ENCODE peak calls at places on chromosomes 1 and 21, in five cellular contexts. One of them, this sample, is unnamed.

GRCh38 chr21:38159355-38159754 is 97.4 kb upstream of the KCNJ15 start:
- DNase-seq in PC-3: peak; percentile 77
- DNase-seq in Panc1: peak; percentile 33
- DNase-seq in tibial artery: peak; percentile 70
- DNase-seq in ascending aorta: no peak
- DNase-seq in this sample: peak; percentile 23

GRCh38 chr1:226370144-226370923 is 37.6 kb downstream of the PARP1 start:
- DNase-seq in PC-3: no peak
- DNase-seq in ascending aorta: no peak
- DNase-seq in Panc1: no peak
- DNase-seq in tibial artery: peak; percentile 15
- DNase-seq in this sample: no peak

GRCh38 chr1:245263701-245264100 is 108.9 kb downstream of the KIF26B start:
- DNase-seq in ascending aorta: no peak
- DNase-seq in tibial artery: no peak
- DNase-seq in Panc1: no peak
- DNase-seq in PC-3: no peak
- DNase-seq in this sample: no peak

GRCh38 chr1:8903410-8903809 is 24.9 kb upstream of the ENO1 start:
- DNase-seq in PC-3: peak; percentile 37
- DNase-seq in Panc1: no peak
- DNase-seq in ascending aorta: no peak
- DNase-seq in tibial artery: no peak
- DNase-seq in this sample: no peak

GRCh38 chr1:226497276-226497833 is 51.2 kb upstream of the STUM start:
- DNase-seq in ascending aorta: no peak
- DNase-seq in PC-3: peak; percentile 25
- DNase-seq in tibial artery: no peak
- DNase-seq in Panc1: no peak
- DNase-seq in this sample: no peak

GRCh38 chr1:93625582-93626327 is 55.9 kb downstream of the BCAR3 start:
- DNase-seq in tibial artery: no peak
- DNase-seq in Panc1: no peak
- DNase-seq in PC-3: peak; percentile 60
- DNase-seq in ascending aorta: no peak
- DNase-seq in this sample: no peak

GRCh38 chr1:10965621-10966226 is 46.7 kb upstream of the TARDBP start:
- DNase-seq in PC-3: no peak
- DNase-seq in Panc1: no peak
- DNase-seq in tibial artery: no peak
- DNase-seq in ascending aorta: no peak
- DNase-seq in this sample: no peak

GRCh38 chr1:204151562-204152309 is at the start of gene ETNK2:
- DNase-seq in Panc1: no peak
- DNase-seq in tibial artery: peak; percentile 89
- DNase-seq in ascending aorta: peak; percentile 35
- DNase-seq in PC-3: peak; percentile 72
- DNase-seq in this sample: peak; percentile 63

GRCh38 chr1:186473047-186473446 is 12.1 kb upstream of the PDC start:
- DNase-seq in tibial artery: no peak
- DNase-seq in ascending aorta: no peak
- DNase-seq in PC-3: no peak
- DNase-seq in Panc1: no peak
- DNase-seq in this sample: no peak

GRCh38 chr1:23286401-23286800 is 57.7 kb downstream of the HNRNPR start:
- DNase-seq in ascending aorta: no peak
- DNase-seq in Panc1: no peak
- DNase-seq in PC-3: no peak
- DNase-seq in tibial artery: no peak
- DNase-seq in this sample: no peak

GRCh38 chr21:27564684-27565280 is 597.9 kb upstream of the ADAMTS5 start:
- DNase-seq in ascending aorta: no peak
- DNase-seq in tibial artery: no peak
- DNase-seq in PC-3: peak; percentile 52
- DNase-seq in Panc1: no peak
- DNase-seq in this sample: no peak

GRCh38 chr1:176897350-176898236 is 266.9 kb downstream of the ASTN1 start:
- DNase-seq in Panc1: no peak
- DNase-seq in tibial artery: no peak
- DNase-seq in PC-3: peak; percentile 72
- DNase-seq in ascending aorta: no peak
- DNase-seq in this sample: no peak

GRCh38 chr1:52321051-52321450 is 45.0 kb downstream of the CC2D1B start:
- DNase-seq in PC-3: no peak
- DNase-seq in tibial artery: no peak
- DNase-seq in ascending aorta: no peak
- DNase-seq in Panc1: no peak
- DNase-seq in this sample: no peak

GRCh38 chr1:32414186-32414886 is 20.1 kb upstream of the BSDC1 start:
- DNase-seq in ascending aorta: no peak
- DNase-seq in tibial artery: no peak
- DNase-seq in PC-3: no peak
- DNase-seq in Panc1: no peak
- DNase-seq in this sample: no peak

GRCh38 chr1:32411261-32411660 is 17.0 kb upstream of the BSDC1 start:
- DNase-seq in Panc1: no peak
- DNase-seq in PC-3: no peak
- DNase-seq in ascending aorta: no peak
- DNase-seq in tibial artery: no peak
- DNase-seq in this sample: no peak

GRCh38 chr1:32413507-32414185 is 19.4 kb upstream of the BSDC1 start:
- DNase-seq in tibial artery: no peak
- DNase-seq in ascending aorta: no peak
- DNase-seq in Panc1: no peak
- DNase-seq in PC-3: peak; percentile 88
- DNase-seq in this sample: no peak
- TF ChIP-seq CTCF in tibial artery: peak; percentile 81
- TF ChIP-seq CTCF in ascending aorta: peak; percentile 56
- TF ChIP-seq CTCF in Panc1: peak; percentile 84
- TF ChIP-seq CTCF in PC-3: peak; percentile 89
- TF ChIP-seq CTCF in this sample: peak; percentile 68

GRCh38 chr1:3609769-3610157 is 1.5 kb downstream of the MEGF6 start:
- DNase-seq in Panc1: no peak
- DNase-seq in ascending aorta: no peak
- DNase-seq in tibial artery: no peak
- DNase-seq in PC-3: no peak
- DNase-seq in this sample: no peak
- H3K4me3 ChIP-seq in Panc1: no peak overlapping the region
- H3K4me3 ChIP-seq in ascending aorta: no peak overlapping the region
- H3K4me3 ChIP-seq in tibial artery: no peak overlapping the region
- H3K4me3 ChIP-seq in PC-3: no peak overlapping the region
- H3K4me3 ChIP-seq in this sample: no peak overlapping the region

GRCh38 chr1:12475947-12476346 is 142.1 kb downstream of the DHRS3 start:
- DNase-seq in ascending aorta: no peak
- DNase-seq in Panc1: no peak
- DNase-seq in tibial artery: no peak
- DNase-seq in PC-3: peak; percentile 73
- DNase-seq in this sample: no peak
- H3K4me1 ChIP-seq in ascending aorta: peaks cover 36% of the 10 kb centered on the region
- H3K4me1 ChIP-seq in Panc1: peaks cover 52% of the 10 kb centered on the region
- H3K4me1 ChIP-seq in tibial artery: peaks cover 71% of the 10 kb centered on the region
- H3K4me1 ChIP-seq in PC-3: peaks cover 60% of the 10 kb centered on the region
- H3K4me1 ChIP-seq in this sample: peaks cover 23% of the 10 kb centered on the region

DNA sequence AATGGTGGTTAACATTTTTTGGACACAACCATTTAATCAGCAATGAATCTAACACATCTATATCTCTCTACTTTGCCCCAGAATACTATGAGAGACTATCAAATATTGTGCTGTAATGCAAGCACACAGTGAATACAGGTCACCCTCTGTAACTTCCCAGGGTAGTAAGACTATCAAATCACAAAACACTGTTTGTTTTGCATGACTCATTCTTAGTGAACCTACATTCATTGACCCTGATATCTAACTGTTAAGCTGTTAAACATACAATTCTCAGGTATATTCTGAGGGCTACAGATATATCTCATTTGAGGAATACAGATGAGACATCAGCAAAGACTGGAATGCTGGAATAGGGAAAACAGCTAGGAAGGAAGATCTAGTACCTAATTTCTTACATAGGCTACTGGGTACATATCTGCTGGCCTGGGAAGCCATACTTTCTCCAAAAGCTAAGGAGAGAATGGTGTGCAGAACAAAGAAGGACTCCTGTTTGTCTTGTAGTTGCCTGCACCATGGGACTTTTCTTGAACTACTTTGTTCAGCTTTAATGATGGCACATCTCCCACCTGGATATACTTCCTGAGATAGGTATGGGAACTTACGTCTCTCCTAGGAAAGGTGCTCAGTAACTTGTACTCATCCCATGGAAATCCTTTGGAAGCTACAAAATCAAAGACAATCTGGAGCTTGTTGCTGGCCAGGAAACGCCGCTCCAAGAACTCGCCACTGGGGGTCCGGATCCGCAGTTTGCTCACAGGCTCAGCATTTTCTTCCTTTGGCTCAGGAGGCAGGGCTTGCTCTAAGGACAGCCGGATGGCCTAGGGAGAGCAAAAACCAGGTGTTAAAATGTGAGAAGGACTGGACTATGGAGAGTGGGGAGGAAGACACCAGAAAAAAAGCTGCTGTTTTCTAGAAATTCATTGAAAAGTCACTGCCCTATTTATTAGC is 51.9 kb upstream of the DMRTA2 start:
- DNase-seq in PC-3: peak; percentile 51
- DNase-seq in ascending aorta: no peak
- DNase-seq in tibial artery: no peak
- DNase-seq in Panc1: no peak
- DNase-seq in this sample: no peak
- TF ChIP-seq CTCF in PC-3: no peak
- TF ChIP-seq CTCF in ascending aorta: no peak
- TF ChIP-seq CTCF in tibial artery: no peak
- TF ChIP-seq CTCF in Panc1: no peak
- TF ChIP-seq CTCF in this sample: no peak

GRCh38 chr1:78003882-78004718 is 639 bp upstream of the DNAJB4 start:
- DNase-seq in tibial artery: no peak
- DNase-seq in ascending aorta: no peak
- DNase-seq in Panc1: peak; percentile 74
- DNase-seq in PC-3: peak; percentile 84
- DNase-seq in this sample: no peak
- H3K4me3 ChIP-seq in tibial artery: peak overlapping the region; percentile 57
- H3K4me3 ChIP-seq in ascending aorta: peak overlapping the region; percentile 55
- H3K4me3 ChIP-seq in Panc1: peak overlapping the region; percentile 55
- H3K4me3 ChIP-seq in PC-3: peak overlapping the region; percentile 84
- H3K4me3 ChIP-seq in this sample: peak overlapping the region; percentile 63

DNA sequence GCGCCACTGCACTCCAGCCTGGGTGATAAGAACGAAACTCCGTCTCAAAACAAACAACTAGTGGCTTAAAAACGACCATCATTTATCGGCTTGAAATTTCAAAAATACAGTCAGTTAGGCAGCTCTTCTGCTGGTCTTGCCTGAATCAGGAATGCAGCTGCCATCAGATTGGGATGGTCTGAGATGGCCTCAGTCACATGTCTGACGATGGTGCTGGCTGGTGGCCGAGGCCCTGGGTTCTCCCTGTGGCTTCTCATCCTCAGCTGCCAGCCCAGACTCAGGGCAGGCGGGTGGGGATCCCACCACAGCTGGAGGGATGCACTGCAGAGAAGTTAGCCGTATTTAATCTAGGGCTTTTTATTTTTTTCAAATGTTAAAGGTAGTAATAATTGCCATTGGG is 31.3 kb downstream of the IL6R start:
- DNase-seq in Panc1: no peak
- DNase-seq in PC-3: no peak
- DNase-seq in ascending aorta: no peak
- DNase-seq in tibial artery: no peak
- DNase-seq in this sample: no peak
- H3K4me1 ChIP-seq in Panc1: no peaks in the 10 kb centered on the region
- H3K4me1 ChIP-seq in PC-3: peaks cover 25% of the 10 kb centered on the region
- H3K4me1 ChIP-seq in ascending aorta: no peaks in the 10 kb centered on the region
- H3K4me1 ChIP-seq in tibial artery: peaks cover 36% of the 10 kb centered on the region
- H3K4me1 ChIP-seq in this sample: no peaks in the 10 kb centered on the region

DNA sequence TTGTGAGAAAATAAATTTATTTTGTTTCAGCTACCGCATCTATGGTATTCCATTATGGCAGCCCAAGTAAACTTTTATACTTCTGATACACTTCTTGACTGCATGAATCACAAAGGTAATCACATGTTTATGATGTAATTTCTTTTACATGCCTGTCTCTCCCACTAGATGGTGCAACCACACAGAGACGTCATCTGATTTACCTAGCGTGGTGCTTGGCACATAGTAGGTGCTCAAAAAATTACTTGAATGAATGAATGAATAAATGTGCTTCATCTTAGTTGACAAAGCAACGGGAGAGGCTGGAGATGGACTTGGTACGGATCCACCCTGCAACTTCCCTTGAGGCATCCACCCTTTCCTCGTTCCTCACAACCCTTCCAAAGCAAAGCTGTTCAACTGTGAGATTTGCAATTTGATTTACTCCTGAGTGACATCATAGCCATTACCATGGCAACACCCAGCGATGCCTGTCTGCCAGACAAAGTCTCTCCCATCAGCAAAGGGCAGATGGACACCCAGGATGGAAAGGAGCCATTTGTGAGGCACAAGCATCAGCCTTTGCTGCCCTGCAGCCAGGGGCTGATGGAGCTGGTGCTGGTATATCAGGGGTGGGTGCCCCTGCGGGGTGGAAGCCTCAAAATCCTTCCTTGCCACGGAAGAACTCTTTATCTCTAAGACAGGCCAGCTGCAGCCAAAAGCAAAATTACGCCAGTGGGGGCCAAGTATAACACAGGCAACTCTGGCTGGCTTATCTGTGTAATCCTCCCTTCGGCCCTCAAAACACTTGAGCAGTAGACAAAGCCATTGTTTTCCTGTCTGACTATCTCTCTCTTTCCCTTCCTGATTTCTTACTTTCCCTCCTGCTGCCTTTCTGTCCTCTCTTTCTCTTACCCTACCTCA is 18.9 kb upstream of the VWA5B1 start:
- DNase-seq in ascending aorta: no peak
- DNase-seq in PC-3: peak; percentile 13
- DNase-seq in Panc1: no peak
- DNase-seq in tibial artery: no peak
- DNase-seq in this sample: no peak
- TF ChIP-seq CTCF in ascending aorta: no peak
- TF ChIP-seq CTCF in PC-3: peak; percentile 36
- TF ChIP-seq CTCF in Panc1: peak; percentile 25
- TF ChIP-seq CTCF in tibial artery: no peak
- TF ChIP-seq CTCF in this sample: no peak

DNA sequence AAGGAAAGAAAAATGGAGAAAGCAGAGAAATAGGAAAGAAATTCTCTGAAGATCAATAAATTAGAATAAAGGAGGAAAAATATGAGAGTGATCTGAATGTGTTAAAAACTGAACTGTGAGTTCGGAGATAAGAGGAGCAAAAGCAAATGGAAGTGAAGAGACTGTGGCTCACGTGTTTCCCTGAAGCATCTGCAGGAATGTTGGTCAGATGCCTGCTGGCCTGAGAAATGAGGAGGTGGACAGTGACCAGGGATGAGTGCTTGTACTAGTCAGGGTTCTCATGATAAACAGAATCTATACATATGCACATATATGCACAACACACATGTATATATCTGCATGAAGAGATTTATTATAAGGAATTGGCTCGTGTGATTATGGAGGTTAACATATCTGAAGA is 103.4 kb upstream of the TIAM1 start:
- DNase-seq in tibial artery: no peak
- DNase-seq in Panc1: no peak
- DNase-seq in ascending aorta: no peak
- DNase-seq in PC-3: no peak
- DNase-seq in this sample: no peak
- H3K4me3 ChIP-seq in tibial artery: no peak overlapping the region
- H3K4me3 ChIP-seq in Panc1: no peak overlapping the region
- H3K4me3 ChIP-seq in ascending aorta: no peak overlapping the region
- H3K4me3 ChIP-seq in PC-3: no peak overlapping the region
- H3K4me3 ChIP-seq in this sample: no peak overlapping the region